ENCODE peak calls at places on chromosome X, in seven cellular contexts. B is neural progenitor cell; I is stimulated activated CD4-positive, alpha-beta T cell treated with anti-CD3 and anti-CD28 coated beads, Interleukin-2, amount 100 ng/mL, for 24 hours; P is stimulated activated CD8-positive, alpha-beta memory T cell treated with anti-CD3 and anti-CD28 coated beads, Interleukin-7, amount 100 ng/mL, for 1 hour; J is effector memory CD8-positive, alpha-beta T cell; O is Daoy; A is pons. F is an unnamed sample.

GRCh38 chrX:49166914-49167739 is 4.6 kb downstream of the MAGIX start:
- DNase-seq in A (peak), I (peak), P (no peak), O (peak), J (peak), B (peak), F (peak)

GRCh38 chrX:3204606-3205005 is 141.8 kb downstream of the MXRA5 start:
- DNase-seq in A (no peak), I (no peak), P (no peak), O (no peak), J (no peak), B (no peak), F (no peak)

GRCh38 chrX:133939655-133940054 is 45.7 kb downstream of the GPC3 start:
- DNase-seq in B (no peak), I (no peak), O (no peak), A (no peak), P (no peak), J (no peak), F (no peak)

GRCh38 chrX:4560192-4560591 is 846.7 kb upstream of the PRKX start:
- DNase-seq in I (no peak), B (no peak), A (no peak), J (no peak), P (no peak), O (no peak), F (no peak)

GRCh38 chrX:9433596-9433995 is 31.3 kb upstream of the TBL1X start:
- DNase-seq in J (no peak), O (peak), P (no peak), B (no peak), A (no peak), I (no peak), F (no peak)

GRCh38 chrX:39836802-39837420 is 260.8 kb downstream of the BCOR start:
- DNase-seq in P (no peak), O (no peak), A (no peak), J (no peak), I (no peak), B (no peak), F (no peak)

GRCh38 chrX:66110112-66110511 is 53.9 kb upstream of the HEPH start:
- DNase-seq in B (peak), P (no peak), J (peak), A (peak), I (peak), O (no peak), F (no peak)

GRCh38 chrX:50813843-50814661 is at the start of gene SHROOM4:
- DNase-seq in I (no peak), J (no peak), B (peak), P (no peak), O (peak), A (peak), F (no peak)

GRCh38 chrX:77528034-77528433 is 80.8 kb downstream of the FGF16 start:
- DNase-seq in B (no peak), P (no peak), O (no peak), J (no peak), I (no peak), A (no peak), F (no peak)